ENCODE peak calls at places on chromosomes 16 and 17, in seven cellular contexts. One of them, this sample, is unnamed.
A peak's percentile ranks its signal among the peaks of the same experiment; 100 is the strongest.

GRCh38 chr17:27554152-27554551 is 76.8 kb upstream of the LGALS9 start:
- DNase-seq in tibial artery: no peak
- DNase-seq in NCI-H345: no peak
- DNase-seq in RPMI7951: peak; percentile 77
- DNase-seq in WERI-Rb-1: no peak
- DNase-seq in astrocyte of the hippocampus: no peak
- DNase-seq in iPS DF 6.9: no peak
- DNase-seq in this sample: peak; percentile 56

GRCh38 chr16:61362583-61362982 is 673.7 kb downstream of the CDH8 start:
- DNase-seq in tibial artery: no peak
- DNase-seq in NCI-H345: no peak
- DNase-seq in RPMI7951: no peak
- DNase-seq in WERI-Rb-1: no peak
- DNase-seq in astrocyte of the hippocampus: peak; percentile 3
- DNase-seq in iPS DF 6.9: no peak
- DNase-seq in this sample: no peak

GRCh38 chr16:81517630-81518438 is 73.2 kb downstream of the CMIP start:
- DNase-seq in tibial artery: no peak
- DNase-seq in NCI-H345: no peak
- DNase-seq in RPMI7951: peak; percentile 37
- DNase-seq in WERI-Rb-1: no peak
- DNase-seq in astrocyte of the hippocampus: no peak
- DNase-seq in iPS DF 6.9: no peak
- DNase-seq in this sample: no peak

GRCh38 chr17:67194134-67194533 is 50.9 kb downstream of the HELZ start:
- DNase-seq in tibial artery: no peak
- DNase-seq in NCI-H345: no peak
- DNase-seq in RPMI7951: peak; percentile 20
- DNase-seq in WERI-Rb-1: no peak
- DNase-seq in astrocyte of the hippocampus: peak; percentile 82
- DNase-seq in iPS DF 6.9: no peak
- DNase-seq in this sample: peak; percentile 63

GRCh38 chr16:68197250-68197649 is 38.7 kb downstream of the ESRP2 start:
- DNase-seq in tibial artery: no peak
- DNase-seq in NCI-H345: no peak
- DNase-seq in RPMI7951: peak; percentile 6
- DNase-seq in WERI-Rb-1: no peak
- DNase-seq in astrocyte of the hippocampus: peak; percentile 42
- DNase-seq in iPS DF 6.9: no peak
- DNase-seq in this sample: peak; percentile 59

GRCh38 chr16:89143911-89144675 is 27.5 kb upstream of the CDH15 start:
- DNase-seq in tibial artery: no peak
- DNase-seq in NCI-H345: no peak
- DNase-seq in RPMI7951: no peak
- DNase-seq in WERI-Rb-1: no peak
- DNase-seq in astrocyte of the hippocampus: no peak
- DNase-seq in iPS DF 6.9: no peak
- DNase-seq in this sample: no peak

GRCh38 chr16:74726736-74727135 is 26.1 kb upstream of the MLKL start:
- DNase-seq in tibial artery: no peak
- DNase-seq in NCI-H345: no peak
- DNase-seq in RPMI7951: peak; percentile 22
- DNase-seq in WERI-Rb-1: no peak
- DNase-seq in astrocyte of the hippocampus: no peak
- DNase-seq in iPS DF 6.9: peak; percentile 70
- DNase-seq in this sample: no peak

GRCh38 chr16:53565300-53565699 is 62.3 kb upstream of the AKTIP start:
- DNase-seq in tibial artery: no peak
- DNase-seq in NCI-H345: no peak
- DNase-seq in RPMI7951: no peak
- DNase-seq in WERI-Rb-1: no peak
- DNase-seq in astrocyte of the hippocampus: no peak
- DNase-seq in iPS DF 6.9: no peak
- DNase-seq in this sample: no peak

GRCh38 chr16:56634715-56635440 is 2.4 kb downstream of the MT1M start:
- DNase-seq in tibial artery: no peak
- DNase-seq in NCI-H345: no peak
- DNase-seq in RPMI7951: no peak
- DNase-seq in WERI-Rb-1: no peak
- DNase-seq in astrocyte of the hippocampus: peak; percentile 15
- DNase-seq in iPS DF 6.9: no peak
- DNase-seq in this sample: no peak

GRCh38 chr17:68423251-68423650 is 34.0 kb downstream of the WIPI1 start:
- DNase-seq in tibial artery: no peak
- DNase-seq in NCI-H345: no peak
- DNase-seq in RPMI7951: no peak
- DNase-seq in WERI-Rb-1: no peak
- DNase-seq in astrocyte of the hippocampus: no peak
- DNase-seq in iPS DF 6.9: no peak
- DNase-seq in this sample: no peak

GRCh38 chr16:30406911-30407793 is at the start of gene ZNF771:
- DNase-seq in tibial artery: peak; percentile 94
- DNase-seq in NCI-H345: peak; percentile 96
- DNase-seq in RPMI7951: peak; percentile 83
- DNase-seq in WERI-Rb-1: peak; percentile 92
- DNase-seq in astrocyte of the hippocampus: peak; percentile 95
- DNase-seq in iPS DF 6.9: no peak
- DNase-seq in this sample: peak; percentile 92

GRCh38 chr17:28597606-28598383 is 1.0 kb downstream of the SPAG5 start:
- DNase-seq in tibial artery: no peak
- DNase-seq in NCI-H345: no peak
- DNase-seq in RPMI7951: no peak
- DNase-seq in WERI-Rb-1: no peak
- DNase-seq in astrocyte of the hippocampus: no peak
- DNase-seq in iPS DF 6.9: no peak
- DNase-seq in this sample: no peak

GRCh38 chr16:46713634-46714033 is 24.2 kb downstream of the ORC6 start:
- DNase-seq in tibial artery: no peak
- DNase-seq in NCI-H345: peak; percentile 10
- DNase-seq in RPMI7951: no peak
- DNase-seq in WERI-Rb-1: no peak
- DNase-seq in astrocyte of the hippocampus: no peak
- DNase-seq in iPS DF 6.9: no peak
- DNase-seq in this sample: no peak

GRCh38 chr17:62704381-62704971 is 77.0 kb downstream of the MRC2 start:
- DNase-seq in tibial artery: no peak
- DNase-seq in NCI-H345: peak; percentile 31
- DNase-seq in RPMI7951: peak; percentile 43
- DNase-seq in WERI-Rb-1: peak; percentile 66
- DNase-seq in astrocyte of the hippocampus: peak; percentile 79
- DNase-seq in iPS DF 6.9: no peak
- DNase-seq in this sample: peak; percentile 33

GRCh38 chr17:5861246-5861645 is 208.9 kb upstream of the WSCD1 start:
- DNase-seq in tibial artery: no peak
- DNase-seq in NCI-H345: no peak
- DNase-seq in RPMI7951: no peak
- DNase-seq in WERI-Rb-1: no peak
- DNase-seq in astrocyte of the hippocampus: no peak
- DNase-seq in iPS DF 6.9: no peak
- DNase-seq in this sample: no peak

GRCh38 chr17:65529040-65529633 is 32.3 kb downstream of the AXIN2 start:
- DNase-seq in tibial artery: no peak
- DNase-seq in NCI-H345: no peak
- DNase-seq in RPMI7951: no peak
- DNase-seq in WERI-Rb-1: no peak
- DNase-seq in astrocyte of the hippocampus: no peak
- DNase-seq in iPS DF 6.9: no peak
- DNase-seq in this sample: no peak

GRCh38 chr17:49971199-49971847 is 2.3 kb downstream of the DLX4 start:
- DNase-seq in tibial artery: no peak
- DNase-seq in NCI-H345: no peak
- DNase-seq in RPMI7951: no peak
- DNase-seq in WERI-Rb-1: no peak
- DNase-seq in astrocyte of the hippocampus: no peak
- DNase-seq in iPS DF 6.9: no peak
- DNase-seq in this sample: no peak

GRCh38 chr17:61400058-61400785 is 579 bp downstream of the TBX2 start:
- DNase-seq in tibial artery: no peak
- DNase-seq in NCI-H345: no peak
- DNase-seq in RPMI7951: peak; percentile 50
- DNase-seq in WERI-Rb-1: peak; percentile 57
- DNase-seq in astrocyte of the hippocampus: peak; percentile 74
- DNase-seq in iPS DF 6.9: no peak
- DNase-seq in this sample: peak; percentile 70

GRCh38 chr17:6109541-6109940 is 39.4 kb downstream of the WSCD1 start:
- DNase-seq in tibial artery: no peak
- DNase-seq in NCI-H345: no peak
- DNase-seq in RPMI7951: no peak
- DNase-seq in WERI-Rb-1: no peak
- DNase-seq in astrocyte of the hippocampus: no peak
- DNase-seq in iPS DF 6.9: no peak
- DNase-seq in this sample: no peak

GRCh38 chr17:67993998-67994361 is 2.3 kb downstream of the C17orf58 start:
- DNase-seq in tibial artery: no peak
- DNase-seq in NCI-H345: peak; percentile 62
- DNase-seq in RPMI7951: peak; percentile 7
- DNase-seq in WERI-Rb-1: no peak
- DNase-seq in astrocyte of the hippocampus: no peak
- DNase-seq in iPS DF 6.9: no peak
- DNase-seq in this sample: no peak

GRCh38 chr16:68236804-68237242 is 896 bp upstream of the ESRP2 start:
- DNase-seq in tibial artery: no peak
- DNase-seq in NCI-H345: peak; percentile 21
- DNase-seq in RPMI7951: no peak
- DNase-seq in WERI-Rb-1: no peak
- DNase-seq in astrocyte of the hippocampus: no peak
- DNase-seq in iPS DF 6.9: no peak
- DNase-seq in this sample: no peak

GRCh38 chr17:72514888-72515287 is 394.1 kb downstream of the SOX9 start:
- DNase-seq in tibial artery: no peak
- DNase-seq in NCI-H345: no peak
- DNase-seq in RPMI7951: peak; percentile 90
- DNase-seq in WERI-Rb-1: no peak
- DNase-seq in astrocyte of the hippocampus: peak; percentile 92
- DNase-seq in iPS DF 6.9: no peak
- DNase-seq in this sample: peak; percentile 38

GRCh38 chr16:57041182-57042156 is 50.9 kb upstream of the CPNE2 start:
- DNase-seq in tibial artery: no peak
- DNase-seq in NCI-H345: no peak
- DNase-seq in RPMI7951: no peak
- DNase-seq in WERI-Rb-1: no peak
- DNase-seq in astrocyte of the hippocampus: no peak
- DNase-seq in iPS DF 6.9: no peak
- DNase-seq in this sample: no peak

GRCh38 chr17:74419862-74420492 is 11.9 kb upstream of the GPRC5C start:
- DNase-seq in tibial artery: no peak
- DNase-seq in NCI-H345: no peak
- DNase-seq in RPMI7951: no peak
- DNase-seq in WERI-Rb-1: no peak
- DNase-seq in astrocyte of the hippocampus: no peak
- DNase-seq in iPS DF 6.9: no peak
- DNase-seq in this sample: no peak

GRCh38 chr17:72173475-72174116 is 52.8 kb downstream of the SOX9 start:
- DNase-seq in tibial artery: no peak
- DNase-seq in NCI-H345: peak; percentile 70
- DNase-seq in RPMI7951: peak; percentile 39
- DNase-seq in WERI-Rb-1: no peak
- DNase-seq in astrocyte of the hippocampus: no peak
- DNase-seq in iPS DF 6.9: no peak
- DNase-seq in this sample: peak; percentile 13

GRCh38 chr17:55734128-55734781 is 11.6 kb upstream of the TMEM100 start:
- DNase-seq in tibial artery: no peak
- DNase-seq in NCI-H345: no peak
- DNase-seq in RPMI7951: no peak
- DNase-seq in WERI-Rb-1: peak; percentile 43
- DNase-seq in astrocyte of the hippocampus: no peak
- DNase-seq in iPS DF 6.9: no peak
- DNase-seq in this sample: peak; percentile 28